ENCODE peak calls at places on chromosomes 13 and 19, in five cellular contexts. J is heart left ventricle, H is cardiac muscle cell, I is Peyer's patch, B is A549. A is an unnamed sample.

GRCh38 chr19:55229789-55230182 is 1.2 kb upstream of the TMEM86B start:
- DNase-seq in B (no peak), J (no peak), H (no peak), I (no peak), A (no peak)

GRCh38 chr13:33126909-33127607 is 110.8 kb downstream of the KL start:
- DNase-seq in J (peak; percentile 57), B (no peak), H (peak; percentile 55), I (no peak), A (peak; percentile 37)

GRCh38 chr13:110890279-110891150 is 24.4 kb downstream of the ANKRD10 start:
- DNase-seq in J (no peak), B (no peak), I (no peak), H (no peak), A (no peak)

GRCh38 chr13:100108913-100109507 is 20.1 kb downstream of the PCCA start:
- DNase-seq in I (no peak), B (no peak), H (peak; percentile 48), J (no peak), A (no peak)

GRCh38 chr19:10226021-10226375 is 5.1 kb downstream of the S1PR2 start:
- DNase-seq in B (no peak), J (no peak), H (no peak), I (no peak), A (no peak)

GRCh38 chr13:23513460-23513859 is 56.8 kb upstream of the TNFRSF19 start:
- DNase-seq in H (peak; percentile 55), B (no peak), J (no peak), I (no peak), A (no peak)

GRCh38 chr13:26255717-26256277 is 1.9 kb downstream of the CDK8 start:
- DNase-seq in H (peak; percentile 23), B (peak; percentile 1), J (no peak), I (no peak), A (no peak)

GRCh38 chr13:102293723-102294122 is 108.1 kb downstream of the FGF14 start:
- DNase-seq in J (no peak), I (no peak), H (no peak), B (no peak), A (no peak)

GRCh38 chr13:104086205-104086604 is 1020.0 kb upstream of the SLC10A2 start:
- DNase-seq in J (no peak), B (no peak), H (peak; percentile 74), I (no peak), A (no peak)

GRCh38 chr19:44863990-44864389 is 17.9 kb downstream of the NECTIN2 start:
- DNase-seq in B (no peak), I (no peak), H (no peak), J (no peak), A (no peak)

GRCh38 chr13:84917252-84917878 is 881.9 kb downstream of the SLITRK6 start:
- DNase-seq in I (no peak), H (peak; percentile 30), J (no peak), B (peak; percentile 3), A (no peak)

GRCh38 chr13:95256086-95256485 is 45.2 kb downstream of the ABCC4 start:
- DNase-seq in J (no peak), H (peak; percentile 84), B (peak; percentile 87), I (no peak), A (no peak)

GRCh38 chr19:12858041-12858928 is 20.0 kb downstream of the MAST1 start:
- DNase-seq in J (no peak), H (no peak), B (no peak), I (no peak), A (no peak)

GRCh38 chr13:74306496-74306895 is 172.3 kb upstream of the KLF12 start:
- DNase-seq in H (peak; percentile 18), J (no peak), B (no peak), I (no peak), A (no peak)

GRCh38 chr13:77857810-77858209 is 60.8 kb downstream of the EDNRB start:
- DNase-seq in I (no peak), B (no peak), H (no peak), J (no peak), A (no peak)

GRCh38 chr19:10321417-10321797 is 5.6 kb upstream of the FDX2 start:
- DNase-seq in H (no peak), I (peak; percentile 71), B (no peak), J (no peak), A (no peak)

GRCh38 chr19:49512970-49513745 is 697 bp downstream of the FCGRT start:
- DNase-seq in B (no peak), J (peak; percentile 55), H (no peak), I (peak; percentile 85), A (peak; percentile 70)

GRCh38 chr13:28283600-28283999 is 145.3 kb downstream of the PAN3 start:
- DNase-seq in B (no peak), I (no peak), H (no peak), J (no peak), A (no peak)

GRCh38 chr19:33684550-33685303 is 63.0 kb downstream of the CHST8 start:
- DNase-seq in I (no peak), J (no peak), B (no peak), H (no peak), A (no peak)

GRCh38 chr19:50770888-50771287 is 624 bp downstream of the GPR32 start:
- DNase-seq in I (no peak), H (no peak), B (no peak), J (no peak), A (no peak)

GRCh38 chr19:12751635-12752034 is at the start of gene BEST2:
- DNase-seq in I (no peak), J (no peak), H (no peak), B (no peak), A (no peak)

GRCh38 chr13:107992542-107992941 is 222.8 kb downstream of the LIG4 start:
- DNase-seq in J (no peak), H (no peak), I (no peak), B (no peak), A (no peak)

GRCh38 chr13:79779761-79780160 is 298.8 kb downstream of the NDFIP2 start:
- DNase-seq in I (peak; percentile 53), H (peak; percentile 71), B (no peak), J (no peak), A (peak; percentile 41)

GRCh38 chr19:56838930-56839664 is 1.4 kb downstream of the PEG3 start:
- DNase-seq in H (peak; percentile 97), J (peak; percentile 99), B (peak; percentile 11), I (peak; percentile 89), A (peak; percentile 95)

GRCh38 chr19:46404039-46404883 is 9.1 kb downstream of the CCDC8 start:
- DNase-seq in J (peak; percentile 58), I (peak; percentile 58), H (peak; percentile 76), B (peak; percentile 80), A (peak; percentile 74)

GRCh38 chr13:43905435-43906031 is 25.8 kb downstream of the LACC1 start:
- DNase-seq in I (no peak), H (peak; percentile 79), J (no peak), B (peak; percentile 59), A (peak; percentile 18)

GRCh38 chr19:19032420-19033175 is 719 bp downstream of the SUGP2 start:
- DNase-seq in B (peak; percentile 77), H (peak; percentile 95), J (peak; percentile 97), I (peak; percentile 86), A (peak; percentile 78)

GRCh38 chr13:44879452-44880058 is 109.7 kb downstream of the NUFIP1 start:
- DNase-seq in H (peak; percentile 77), B (peak; percentile 52), J (no peak), I (no peak), A (no peak)

DNA sequence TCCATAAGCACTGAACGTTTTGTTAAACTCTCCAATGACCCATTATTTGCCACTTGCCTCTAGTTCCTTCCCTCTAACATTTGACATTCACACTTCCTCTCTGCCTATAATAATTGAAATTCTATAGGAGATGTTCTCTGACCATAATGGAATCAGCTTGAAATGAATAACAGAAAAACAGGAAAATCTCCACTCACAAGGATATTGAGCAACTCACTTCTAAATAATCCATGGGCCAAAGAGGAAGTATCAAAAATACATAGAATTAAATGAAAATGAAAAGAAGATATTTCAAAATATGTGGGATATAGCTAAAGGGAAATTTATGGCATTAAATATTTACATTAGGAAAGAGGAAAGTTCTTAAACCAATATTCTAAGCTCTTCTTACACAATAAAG is 3.4 kb upstream of the FCGBP start:
- DNase-seq in B (no peak), H (no peak), I (no peak), J (no peak), A (no peak)
- H3K27ac ChIP-seq in B (peak overlapping the region; percentile 59), H (no peak overlapping the region), I (no peak overlapping the region), J (no peak overlapping the region), A (no peak overlapping the region)

DNA sequence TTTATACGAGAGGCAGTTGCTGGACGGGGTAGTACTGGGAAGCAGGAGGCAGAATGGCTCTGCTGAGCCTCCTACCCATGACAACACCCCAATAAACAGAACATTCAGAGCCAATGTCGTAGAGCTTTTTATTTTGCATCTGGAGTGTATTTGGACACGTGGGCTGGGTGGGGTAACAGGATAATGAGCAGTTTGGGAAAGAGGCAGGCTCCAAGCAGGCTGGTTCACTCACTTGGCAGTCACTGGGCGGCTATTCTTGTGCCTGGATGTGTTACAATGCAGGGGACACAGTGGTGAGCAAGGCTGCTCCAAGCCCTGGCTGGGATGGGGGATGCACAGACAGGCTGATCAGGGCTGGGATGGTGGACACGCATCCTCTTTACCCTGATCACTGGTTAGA is 9.5 kb downstream of the ACTMAP start:
- DNase-seq in J (peak; percentile 65), B (no peak), I (no peak), H (no peak), A (no peak)
- H3K27ac ChIP-seq in J (peak overlapping the region; percentile 62), B (no peak overlapping the region), I (no peak overlapping the region), H (peak overlapping the region; percentile 50), A (peak overlapping the region; percentile 57)

GRCh38 chr19:5066768-5067167 is 97.9 kb downstream of the KDM4B start:
- DNase-seq in B (no peak), J (no peak), I (no peak), H (no peak), A (no peak)

GRCh38 chr19:5070390-5070789 is 101.5 kb downstream of the KDM4B start:
- DNase-seq in B (no peak), H (no peak), J (no peak), I (no peak), A (no peak)

GRCh38 chr19:5070922-5071321 is 102.0 kb downstream of the KDM4B start:
- DNase-seq in H (no peak), I (no peak), J (no peak), B (no peak), A (no peak)

GRCh38 chr19:5067666-5068065 is 98.8 kb downstream of the KDM4B start:
- DNase-seq in H (no peak), J (no peak), I (no peak), B (no peak), A (no peak)

GRCh38 chr19:5068251-5069090 is 99.6 kb downstream of the KDM4B start:
- DNase-seq in H (no peak), I (no peak), J (no peak), B (no peak), A (no peak)
- H3K27ac ChIP-seq in H (no peak overlapping the region), I (no peak overlapping the region), J (no peak overlapping the region), B (no peak overlapping the region), A (peak overlapping the region; percentile 22)

DNA sequence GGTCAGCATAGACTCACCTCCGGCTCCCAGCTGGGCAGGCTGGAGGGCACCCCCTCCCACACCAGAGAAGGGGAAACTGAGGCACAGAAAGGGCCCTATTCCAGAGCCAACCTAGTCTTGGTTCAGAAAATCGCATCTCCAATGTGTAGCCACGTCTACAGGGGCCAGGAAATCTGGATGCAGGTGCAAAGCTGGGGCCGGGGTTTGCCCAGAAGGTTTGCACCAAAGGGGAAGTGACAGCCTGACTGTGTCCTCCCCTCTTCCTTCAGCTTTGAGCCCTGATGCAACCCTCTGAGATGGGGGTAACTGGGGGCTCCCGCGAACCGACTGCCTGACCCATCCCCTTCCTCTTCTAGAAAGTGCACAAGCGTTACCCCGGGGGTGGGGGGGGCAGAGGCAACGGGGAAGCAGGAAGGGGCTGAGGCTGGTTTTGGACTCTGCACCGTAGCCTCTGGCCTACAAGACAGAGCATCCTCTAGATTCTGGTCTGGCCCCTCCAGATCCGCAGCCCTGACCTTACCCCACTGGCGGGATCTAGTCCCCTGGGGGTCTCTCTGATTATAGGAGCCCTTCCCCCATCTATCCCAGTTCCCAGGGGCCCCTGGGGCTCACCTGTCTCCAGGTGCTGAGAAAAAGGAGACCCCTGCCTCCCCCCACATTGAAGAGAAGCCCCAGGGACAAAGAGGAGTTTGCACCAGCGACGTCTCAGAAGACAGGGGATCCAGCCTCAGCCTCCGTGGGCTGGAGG is 1.1 kb upstream of the ONECUT3 start:
- DNase-seq in I (no peak), B (no peak), J (no peak), H (no peak), A (no peak)
- H3K27ac ChIP-seq in I (no peak overlapping the region), B (no peak overlapping the region), J (no peak overlapping the region), H (no peak overlapping the region), A (no peak overlapping the region)